ENCODE peak calls at places on chromosomes 13 and 19, in six cellular contexts. I is cardiac muscle cell, M is neuronal stem cell, N is HT1080, Z is renal cortical epithelial cell, W is neural crest cell. C is an unnamed sample.

GRCh38 chr19:10975374-10976036 is 14.7 kb downstream of the SMARCA4 start:
- DNase-seq in I (no peak), M (no peak), N (no peak), Z (peak; percentile 43), W (no peak), C (no peak)

GRCh38 chr13:24502567-24503375 is 9.8 kb downstream of the PARP4 start:
- DNase-seq in I (no peak), M (peak; percentile 24), N (peak; percentile 77), Z (peak; percentile 87), W (no peak), C (peak; percentile 56)

GRCh38 chr19:42254083-42254849 is 662 bp downstream of the ERF start:
- DNase-seq in I (peak; percentile 89), M (peak; percentile 79), N (peak; percentile 59), Z (no peak), W (peak; percentile 67), C (peak; percentile 82)

GRCh38 chr13:108322206-108322824 is 52.8 kb downstream of the TNFSF13B start:
- DNase-seq in I (peak; percentile 66), M (peak; percentile 24), N (no peak), Z (peak; percentile 53), W (no peak), C (peak; percentile 30)

GRCh38 chr19:13165091-13165997 is 15.1 kb downstream of the IER2 start:
- DNase-seq in I (no peak), M (no peak), N (no peak), Z (no peak), W (no peak), C (no peak)

GRCh38 chr19:18108897-18109296 is 11.3 kb downstream of the MAST3 start:
- DNase-seq in I (no peak), M (no peak), N (no peak), Z (no peak), W (no peak), C (no peak)

GRCh38 chr13:30371649-30372265 is 50.5 kb upstream of the UBE2L5 start:
- DNase-seq in I (no peak), M (no peak), N (peak; percentile 62), Z (peak; percentile 86), W (no peak), C (no peak)

GRCh38 chr13:113860579-113861432 is 3.1 kb downstream of the GAS6 start:
- DNase-seq in I (peak; percentile 70), M (no peak), N (no peak), Z (no peak), W (no peak), C (no peak)

GRCh38 chr13:45433381-45433790 is 15.2 kb upstream of the SLC25A30 start:
- DNase-seq in I (peak; percentile 27), M (no peak), N (no peak), Z (no peak), W (no peak), C (no peak)

C was measured in retina.